ENCODE peak calls at places on chromosomes 6 and 20, in four cellular contexts. O is body of pancreas, W is HS-5, Y is Right ventricle myocardium inferior. J is an unnamed sample.

GRCh38 chr20:48604936-48605335 is 222.9 kb downstream of the PREX1 start:
- DNase-seq in W (no peak), O (no peak), Y (no peak), J (peak; percentile 4)

GRCh38 chr20:4797275-4797674 is 75.6 kb downstream of the PRND start:
- DNase-seq in W (no peak), O (no peak), Y (no peak), J (no peak)

GRCh38 chr6:133855994-133856393 is 32.9 kb upstream of the TCF21 start:
- DNase-seq in Y (no peak), W (no peak), O (no peak), J (no peak)

GRCh38 chr6:47135772-47136171 is 93.6 kb upstream of the ADGRF1 start:
- DNase-seq in O (peak; percentile 33), W (peak; percentile 84), Y (no peak), J (no peak)

GRCh38 chr6:119066426-119067001 is 11.9 kb downstream of the FAM184A start:
- DNase-seq in W (no peak), O (no peak), Y (no peak), J (no peak)

GRCh38 chr20:19121463-19121862 is 91.0 kb upstream of the SLC24A3 start:
- DNase-seq in W (no peak), Y (no peak), O (no peak), J (peak; percentile 44)

GRCh38 chr6:31114970-31115849 is 610 bp downstream of the PSORS1C1 start:
- DNase-seq in W (no peak), Y (no peak), O (no peak), J (no peak)

GRCh38 chr20:58482416-58482815 is 32.8 kb downstream of the APCDD1L start:
- DNase-seq in O (no peak), Y (no peak), W (no peak), J (no peak)

GRCh38 chr6:41371461-41371991 is 36.1 kb downstream of the NCR2 start:
- DNase-seq in Y (no peak), O (peak; percentile 46), W (no peak), J (peak; percentile 47)

GRCh38 chr20:32252189-32252588 is 25.3 kb upstream of the KIF3B start:
- DNase-seq in W (no peak), O (no peak), Y (no peak), J (no peak)

GRCh38 chr6:26033132-26033941 is 53.9 kb upstream of the HFE start:
- DNase-seq in W (peak; percentile 93), O (peak; percentile 61), Y (peak; percentile 86), J (peak; percentile 70)

GRCh38 chr6:168333039-168333438 is 13.5 kb upstream of the DACT2 start:
- DNase-seq in W (no peak), Y (no peak), O (peak; percentile 45), J (no peak)

GRCh38 chr20:59873409-59873808 is 60.0 kb downstream of the SYCP2 start:
- DNase-seq in Y (no peak), O (no peak), W (no peak), J (no peak)

GRCh38 chr6:124719951-124720350 is 242.3 kb upstream of the RNF217 start:
- DNase-seq in O (no peak), W (no peak), Y (no peak), J (no peak)